ENCODE peak calls at places on chromosome 20, in five cellular contexts. I, X, C, F and H are unnamed samples.

GRCh38 chr20:58169441-58169840 is 59.0 kb downstream of the ANKRD60 start:
- DNase-seq in I (no peak), X (peak; percentile 23), C (no peak), F (no peak), H (no peak)

GRCh38 chr20:52087471-52087870 is 104.1 kb downstream of the ZFP64 start:
- DNase-seq in I (no peak), X (no peak), C (no peak), F (no peak), H (no peak)

GRCh38 chr20:11084508-11084907 is 410.7 kb upstream of the JAG1 start:
- DNase-seq in I (no peak), X (no peak), C (no peak), F (no peak), H (no peak)

GRCh38 chr20:15909995-15910394 is 663.3 kb downstream of the KIF16B start:
- DNase-seq in I (no peak), X (no peak), C (no peak), F (no peak), H (no peak)

GRCh38 chr20:33069706-33070105 is 9.7 kb upstream of the BPIFB4 start:
- DNase-seq in I (no peak), X (no peak), C (no peak), F (no peak), H (no peak)

GRCh38 chr20:53080969-53081871 is 109.1 kb downstream of the TSHZ2 start:
- DNase-seq in I (peak; percentile 47), X (no peak), C (peak; percentile 34), F (no peak), H (no peak)

GRCh38 chr20:56575157-56575556 is 42.1 kb downstream of the FAM209B start:
- DNase-seq in I (no peak), X (no peak), C (no peak), F (no peak), H (no peak)

GRCh38 chr20:17613328-17614175 is 43.7 kb downstream of the DSTN start:
- DNase-seq in I (no peak), X (no peak), C (no peak), F (no peak), H (peak; percentile 42)

GRCh38 chr20:46324960-46325703 is 16.8 kb upstream of the CDH22 start:
- DNase-seq in I (no peak), X (peak; percentile 44), C (no peak), F (no peak), H (no peak)

GRCh38 chr20:61157301-61157700 is 94.8 kb upstream of the CDH4 start:
- DNase-seq in I (no peak), X (no peak), C (no peak), F (no peak), H (no peak)

GRCh38 chr20:62710886-62711702 is 2.5 kb downstream of the NTSR1 start:
- DNase-seq in I (no peak), X (no peak), C (peak; percentile 35), F (no peak), H (peak; percentile 42)

GRCh38 chr20:52631469-52631868 is 340.7 kb upstream of the TSHZ2 start:
- DNase-seq in I (no peak), X (no peak), C (no peak), F (no peak), H (no peak)

GRCh38 chr20:44019638-44020335 is 105.1 kb downstream of the TOX2 start:
- DNase-seq in I (no peak), X (peak; percentile 12), C (peak; percentile 21), F (no peak), H (peak; percentile 21)

GRCh38 chr20:7656662-7657061 is 283.6 kb downstream of the HAO1 start:
- DNase-seq in I (no peak), X (no peak), C (no peak), F (no peak), H (no peak)

GRCh38 chr20:39800111-39800510 is 838.0 kb downstream of the DHX35 start:
- DNase-seq in I (no peak), X (no peak), C (no peak), F (no peak), H (no peak)

GRCh38 chr20:57605878-57606277 is 14.3 kb downstream of the ZBP1 start:
- DNase-seq in I (no peak), X (no peak), C (no peak), F (no peak), H (no peak)

GRCh38 chr20:62922451-62922921 is 3.8 kb downstream of the DIDO1 start:
- DNase-seq in I (no peak), X (no peak), C (peak; percentile 39), F (no peak), H (no peak)

GRCh38 chr20:37071481-37071911 is 24.3 kb downstream of the RBL1 start:
- DNase-seq in I (no peak), X (peak; percentile 7), C (peak; percentile 10), F (no peak), H (no peak)

GRCh38 chr20:47102629-47103028 is 208.0 kb downstream of the EYA2 start:
- DNase-seq in I (no peak), X (no peak), C (no peak), F (no peak), H (no peak)

GRCh38 chr20:49186535-49187329 is 1.4 kb downstream of the STAU1 start:
- DNase-seq in I (peak; percentile 71), X (peak; percentile 37), C (peak; percentile 72), F (peak; percentile 21), H (peak; percentile 77)

GRCh38 chr20:18588554-18589043 is 745 bp downstream of the DTD1 start:
- DNase-seq in I (no peak), X (no peak), C (no peak), F (no peak), H (peak; percentile 48)